ENCODE peak calls at places on chromosomes 6 and 20, in ten cellular contexts. T is H9; V is adipocyte; D is stimulated activated CD8-positive, alpha-beta memory T cell treated with anti-CD3 and anti-CD28 coated beads, Interleukin-15, amount 100 ng/mL, for 24 hours; H is NCI-H69; C is mucosa of descending colon; N is iris pigment epithelial cell; S is activated effector memory CD4-positive, alpha-beta T cell treated with Interleukin-2 at 50 U/mL for 16 hours; P is CD8-positive, alpha-beta T cell; X is globus pallidus. K is an unnamed sample.

GRCh38 chr6:35077713-35078105 is 63.4 kb downstream of the TCP11 start:
- DNase-seq in T (no peak), V (no peak), D (no peak), H (no peak), C (peak), N (no peak), S (no peak), P (no peak), X (no peak), K (no peak)

GRCh38 chr20:33647603-33648395 is 14.3 kb upstream of the C20orf144 start:
- DNase-seq in T (no peak), V (peak), D (no peak), H (no peak), C (no peak), N (peak), S (no peak), P (no peak), X (no peak), K (peak)

GRCh38 chr6:134911532-134911931 is 38.4 kb downstream of the ALDH8A1 start:
- DNase-seq in T (no peak), V (peak), D (no peak), H (peak), C (no peak), N (peak), S (no peak), P (no peak), X (no peak), K (no peak)

GRCh38 chr20:1265226-1265915 is 723 bp upstream of the SNPH start:
- DNase-seq in T (no peak), V (peak), D (no peak), H (no peak), C (no peak), N (peak), S (no peak), P (no peak), X (no peak), K (no peak)

GRCh38 chr6:125812394-125813231 is 21.9 kb downstream of the NCOA7 start:
- DNase-seq in T (no peak), V (peak), D (no peak), H (peak), C (no peak), N (peak), S (no peak), P (no peak), X (peak), K (no peak)

GRCh38 chr6:132257561-132257960 is 143.7 kb downstream of the MOXD1 start:
- DNase-seq in T (no peak), V (no peak), D (no peak), H (peak), C (no peak), N (peak), S (no peak), P (no peak), X (no peak), K (no peak)

GRCh38 chr6:100267721-100268123 is 197.0 kb downstream of the SIM1 start:
- DNase-seq in T (no peak), V (no peak), D (no peak), H (peak), C (no peak), N (peak), S (no peak), P (no peak), X (no peak), K (no peak)

GRCh38 chr6:97207383-97207782 is 75.6 kb downstream of the MMS22L start:
- DNase-seq in T (no peak), V (no peak), D (no peak), H (no peak), C (no peak), N (no peak), S (no peak), P (no peak), X (no peak), K (no peak)

GRCh38 chr20:872855-873520 is 39.5 kb downstream of the FAM110A start:
- DNase-seq in T (peak), V (no peak), D (no peak), H (no peak), C (no peak), N (no peak), S (no peak), P (no peak), X (no peak), K (no peak)

GRCh38 chr6:104887350-104887749 is 27.6 kb upstream of the HACE1 start:
- DNase-seq in T (no peak), V (peak), D (no peak), H (no peak), C (no peak), N (peak), S (no peak), P (no peak), X (no peak), K (no peak)

GRCh38 chr20:36482044-36482473 is 59.3 kb upstream of the MYL9 start:
- DNase-seq in T (no peak), V (no peak), D (no peak), H (peak), C (no peak), N (no peak), S (no peak), P (no peak), X (peak), K (peak)

GRCh38 chr6:129938242-129939020 is 77.3 kb upstream of the TMEM244 start:
- DNase-seq in T (no peak), V (no peak), D (no peak), H (no peak), C (no peak), N (no peak), S (no peak), P (no peak), X (no peak), K (no peak)

GRCh38 chr6:130796313-130796905 is 30.8 kb upstream of the SMLR1 start:
- DNase-seq in T (no peak), V (peak), D (no peak), H (no peak), C (no peak), N (peak), S (no peak), P (no peak), X (no peak), K (no peak)

GRCh38 chr20:1022871-1023270 is 20.8 kb upstream of the RSPO4 start:
- DNase-seq in T (no peak), V (no peak), D (no peak), H (no peak), C (no peak), N (no peak), S (no peak), P (no peak), X (no peak), K (no peak)

GRCh38 chr6:136067731-136068341 is 182.3 kb downstream of the MTFR2 start:
- DNase-seq in T (peak), V (no peak), D (no peak), H (no peak), C (no peak), N (peak), S (no peak), P (no peak), X (no peak), K (no peak)

GRCh38 chr6:167141667-167142432 is 15.9 kb downstream of the GPR31 start:
- DNase-seq in T (peak), V (no peak), D (no peak), H (peak), C (peak), N (peak), S (peak), P (peak), X (no peak), K (no peak)

GRCh38 chr6:136723780-136724179 is 68.5 kb downstream of the MAP3K5 start:
- DNase-seq in T (no peak), V (no peak), D (no peak), H (peak), C (no peak), N (no peak), S (peak), P (peak), X (no peak), K (no peak)

GRCh38 chr6:111918825-111919224 is 45.6 kb upstream of the FYN start:
- DNase-seq in T (no peak), V (no peak), D (no peak), H (no peak), C (no peak), N (peak), S (no peak), P (no peak), X (no peak), K (no peak)

GRCh38 chr6:104325341-104326172 is 534.2 kb downstream of the HACE1 start:
- DNase-seq in T (no peak), V (peak), D (no peak), H (peak), C (no peak), N (peak), S (no peak), P (no peak), X (peak), K (no peak)

GRCh38 chr20:46139908-46140482 is 21.9 kb downstream of the CD40 start:
- DNase-seq in T (no peak), V (no peak), D (no peak), H (peak), C (no peak), N (no peak), S (no peak), P (no peak), X (no peak), K (no peak)

GRCh38 chr6:39847216-39847615 is 55.0 kb downstream of the DAAM2 start:
- DNase-seq in T (peak), V (peak), D (no peak), H (no peak), C (no peak), N (peak), S (no peak), P (no peak), X (no peak), K (no peak)

GRCh38 chr20:31680286-31681127 is 42.2 kb downstream of the BCL2L1 start:
- DNase-seq in T (no peak), V (no peak), D (no peak), H (no peak), C (no peak), N (no peak), S (no peak), P (no peak), X (no peak), K (no peak)

GRCh38 chr6:21220271-21220987 is 373.1 kb upstream of the SOX4 start:
- DNase-seq in T (no peak), V (no peak), D (no peak), H (no peak), C (no peak), N (no peak), S (no peak), P (no peak), X (no peak), K (no peak)

GRCh38 chr6:117548797-117549301 is 53.5 kb downstream of the GOPC start:
- DNase-seq in T (no peak), V (peak), D (no peak), H (peak), C (no peak), N (peak), S (peak), P (peak), X (no peak), K (no peak)

GRCh38 chr6:119346450-119346849 is 3.1 kb downstream of the MAN1A1 start:
- DNase-seq in T (no peak), V (no peak), D (no peak), H (peak), C (no peak), N (no peak), S (no peak), P (no peak), X (no peak), K (no peak)

GRCh38 chr6:39047434-39048327 is 900 bp upstream of the GLP1R start:
- DNase-seq in T (peak), V (no peak), D (no peak), H (no peak), C (no peak), N (no peak), S (no peak), P (no peak), X (no peak), K (no peak)

GRCh38 chr6:32779036-32779435 is 15.7 kb upstream of the HLA-DQB2 start:
- DNase-seq in T (no peak), V (no peak), D (no peak), H (no peak), C (no peak), N (no peak), S (no peak), P (no peak), X (no peak), K (no peak)

GRCh38 chr6:129748212-129748900 is 38.4 kb upstream of the ARHGAP18 start:
- DNase-seq in T (peak), V (peak), D (peak), H (peak), C (no peak), N (peak), S (peak), P (peak), X (no peak), K (peak)

GRCh38 chr6:53027131-53027718 is 32.1 kb upstream of the GSTA4 start:
- DNase-seq in T (no peak), V (no peak), D (no peak), H (no peak), C (no peak), N (no peak), S (no peak), P (no peak), X (no peak), K (no peak)

GRCh38 chr6:149392093-149392492 is 8.0 kb upstream of the SUMO4 start:
- DNase-seq in T (no peak), V (no peak), D (no peak), H (no peak), C (no peak), N (no peak), S (no peak), P (no peak), X (no peak), K (peak)

GRCh38 chr20:20666359-20666758 is 46.1 kb downstream of the RALGAPA2 start:
- DNase-seq in T (no peak), V (no peak), D (no peak), H (no peak), C (no peak), N (no peak), S (no peak), P (no peak), X (no peak), K (no peak)

GRCh38 chr6:131740161-131740560 is 29.3 kb upstream of the CTAGE9 start:
- DNase-seq in T (no peak), V (no peak), D (no peak), H (no peak), C (no peak), N (no peak), S (no peak), P (no peak), X (no peak), K (no peak)

GRCh38 chr6:63516186-63516944 is 55.9 kb upstream of the LOC128125822 start:
- DNase-seq in T (no peak), V (no peak), D (no peak), H (no peak), C (no peak), N (no peak), S (no peak), P (no peak), X (no peak), K (no peak)